ENCODE peak calls at places on chromosomes 3 and 15, in seven cellular contexts. H, U, J, B, O, K and G are unnamed samples.

GRCh38 chr3:159672728-159673471 is 315.7 kb upstream of the IL12A start:
- DNase-seq in H (no peak), U (no peak), K (peak), J (no peak), O (no peak), B (no peak), G (no peak)

GRCh38 chr3:24963762-24964625 is 464.1 kb upstream of the RARB start:
- DNase-seq in O (peak), B (peak), J (peak), H (peak), K (peak), U (peak), G (no peak)

GRCh38 chr3:156455839-156456238 is 99.1 kb downstream of the SSR3 start:
- DNase-seq in U (no peak), H (no peak), J (no peak), B (no peak), O (no peak), K (no peak), G (no peak)

GRCh38 chr3:123552095-123552714 is 32.6 kb downstream of the HACD2 start:
- DNase-seq in O (peak), B (peak), U (no peak), J (peak), K (peak), H (peak), G (no peak)

GRCh38 chr3:138974467-138974866 is 27.4 kb downstream of the FOXL2NB start:
- DNase-seq in B (no peak), O (peak), J (peak), U (no peak), K (peak), H (peak), G (no peak)

GRCh38 chr15:52178765-52179164 is 12.4 kb downstream of the GNB5 start:
- DNase-seq in O (no peak), U (no peak), J (no peak), H (no peak), B (no peak), K (peak), G (peak)

GRCh38 chr3:103712320-103713008 is 1277.6 kb downstream of the ZPLD1 start:
- DNase-seq in H (peak), K (peak), J (peak), O (peak), B (no peak), U (peak), G (no peak)

GRCh38 chr15:77421370-77421700 is 647 bp downstream of the HMG20A start:
- DNase-seq in U (no peak), O (no peak), H (no peak), J (peak), B (no peak), K (no peak), G (no peak)

GRCh38 chr3:136277115-136277514 is 27.0 kb downstream of the PCCB start:
- DNase-seq in J (no peak), H (no peak), O (no peak), B (peak), U (no peak), K (no peak), G (no peak)

GRCh38 chr3:171811913-171812321 is 1.6 kb upstream of the PLD1 start:
- DNase-seq in H (peak), B (no peak), U (no peak), J (no peak), K (peak), O (no peak), G (no peak)

GRCh38 chr3:134652409-134652831 is 1.6 kb upstream of the KY start:
- DNase-seq in H (peak), U (no peak), J (no peak), K (peak), O (no peak), B (peak), G (no peak)

GRCh38 chr3:113231391-113231790 is 20.0 kb downstream of the BOC start:
- DNase-seq in O (no peak), B (no peak), J (no peak), H (peak), K (peak), U (no peak), G (no peak)

GRCh38 chr3:130425484-130425883 is 80.0 kb downstream of the COL6A5 start:
- DNase-seq in O (no peak), K (no peak), B (no peak), J (no peak), H (no peak), U (no peak), G (no peak)

GRCh38 chr3:42394579-42395288 is 15.7 kb downstream of the LYZL4 start:
- DNase-seq in B (no peak), U (no peak), J (no peak), O (no peak), H (no peak), K (no peak), G (no peak)

GRCh38 chr3:159548675-159549335 is 439.8 kb upstream of the IL12A start:
- DNase-seq in K (peak), H (peak), J (no peak), B (no peak), U (no peak), O (no peak), G (no peak)

GRCh38 chr3:18258492-18258891 is 166.6 kb downstream of the SATB1 start:
- DNase-seq in U (no peak), B (no peak), K (no peak), H (no peak), J (no peak), O (no peak), G (no peak)

GRCh38 chr3:28022916-28023315 is 218.5 kb upstream of the CMC1 start:
- DNase-seq in H (no peak), J (no peak), U (no peak), O (peak), K (no peak), B (no peak), G (no peak)

GRCh38 chr3:133926736-133927542 is 31.3 kb upstream of the RAB6B start:
- DNase-seq in U (no peak), B (no peak), H (no peak), O (peak), J (peak), K (peak), G (no peak)

GRCh38 chr3:195715134-195715533 is 5.6 kb upstream of the MUC20 start:
- DNase-seq in H (no peak), O (no peak), U (no peak), B (no peak), K (no peak), J (no peak), G (no peak)

GRCh38 chr3:6732807-6733206 is 128.1 kb upstream of the GRM7 start:
- DNase-seq in B (no peak), J (no peak), K (no peak), O (no peak), H (no peak), U (no peak), G (no peak)

GRCh38 chr3:71311320-71312046 is 272.0 kb downstream of the FOXP1 start:
- DNase-seq in H (no peak), B (no peak), O (no peak), J (peak), K (no peak), U (no peak), G (no peak)

GRCh38 chr3:43290961-43291360 is 4.6 kb downstream of the SNRK start:
- DNase-seq in K (peak), U (no peak), B (no peak), J (peak), H (peak), O (peak), G (no peak)

GRCh38 chr15:29612096-29612495 is 210.2 kb downstream of the TJP1 start:
- DNase-seq in O (no peak), J (peak), B (no peak), H (peak), K (peak), U (no peak), G (no peak)

GRCh38 chr3:177194319-177194718 is 3.0 kb downstream of the TBL1XR1 start:
- DNase-seq in B (no peak), J (no peak), H (no peak), O (no peak), K (no peak), U (no peak), G (no peak)

GRCh38 chr15:73982251-73982962 is 9.7 kb downstream of the STOML1 start:
- DNase-seq in J (peak), H (peak), O (peak), K (peak), U (no peak), B (no peak), G (peak)

GRCh38 chr15:62163847-62164499 is 1.1 kb downstream of the C2CD4B start:
- DNase-seq in J (peak), H (peak), O (no peak), B (no peak), U (no peak), K (no peak), G (peak)

GRCh38 chr3:192063570-192063969 is 602.6 kb downstream of the PYDC2 start:
- DNase-seq in U (no peak), O (no peak), B (no peak), K (peak), J (peak), H (peak), G (peak)

GRCh38 chr15:57861039-57861638 is 154.6 kb downstream of the POLR2M start:
- DNase-seq in U (peak), H (peak), O (peak), K (peak), B (peak), J (peak), G (no peak)

GRCh38 chr3:123244128-123244527 is 42.4 kb downstream of the SEC22A start:
- DNase-seq in O (no peak), K (no peak), U (no peak), B (no peak), J (no peak), H (no peak), G (no peak)

GRCh38 chr15:67783303-67783702 is 42.0 kb upstream of the SKOR1 start:
- DNase-seq in H (no peak), U (no peak), K (no peak), O (no peak), J (no peak), B (no peak), G (no peak)

GRCh38 chr3:189404036-189404435 is 227.2 kb upstream of the TP63 start:
- DNase-seq in K (no peak), U (no peak), B (peak), H (no peak), J (no peak), O (no peak), G (no peak)

GRCh38 chr3:127041933-127042332 is 59.0 kb downstream of the PLXNA1 start:
- DNase-seq in K (no peak), O (no peak), J (no peak), U (no peak), H (no peak), B (no peak), G (no peak)

GRCh38 chr3:125212509-125213372 is at the start of gene SLC12A8:
- DNase-seq in K (no peak), U (no peak), B (no peak), H (no peak), J (no peak), O (no peak), G (peak)

GRCh38 chr3:187742351-187743171 is 2.7 kb downstream of the BCL6 start:
- DNase-seq in K (peak), J (no peak), H (peak), O (no peak), B (peak), U (no peak), G (no peak)